ENCODE peak calls at places on chromosomes 6 and 20, in six cellular contexts. I is SK-N-SH, N is PC-3, Y is MM.1S, H is Karpas-422, B is GM23248. X is an unnamed sample. For H3K9me2, the result is how much of the 10 kb centered on the place peaks cover.

GRCh38 chr20:33812673-33813462 is 1.7 kb downstream of the CHMP4B start:
- DNase-seq in I (peak), N (peak), Y (peak), H (peak), B (peak), X (no peak)

GRCh38 chr6:130306377-130306776 is 59.4 kb upstream of the TMEM200A start:
- DNase-seq in I (no peak), N (peak), Y (peak), H (no peak), B (no peak), X (no peak)

GRCh38 chr20:37651932-37652331 is 41.9 kb upstream of the CTNNBL1 start:
- DNase-seq in I (peak), N (peak), Y (peak), H (peak), B (no peak), X (peak)

GRCh38 chr6:29564875-29565274 is 5.3 kb upstream of the UBD start:
- DNase-seq in I (no peak), N (no peak), Y (no peak), H (peak), B (no peak), X (no peak)

GRCh38 chr20:23637282-23638221 is at the start of gene CST3:
- DNase-seq in I (peak), N (peak), Y (peak), H (no peak), B (peak), X (peak)

GRCh38 chr20:14861028-14861699 is 523.8 kb upstream of the FLRT3 start:
- DNase-seq in I (no peak), N (no peak), Y (no peak), H (no peak), B (no peak), X (no peak)

GRCh38 chr20:5870462-5871021 is 79.8 kb downstream of the TRMT6 start:
- DNase-seq in I (no peak), N (no peak), Y (no peak), H (no peak), B (no peak), X (no peak)

GRCh38 chr6:148064406-148065134 is 278.1 kb upstream of the SASH1 start:
- DNase-seq in I (no peak), N (peak), Y (no peak), H (no peak), B (peak), X (no peak)

GRCh38 chr20:14523090-14523489 is 185.7 kb upstream of the FLRT3 start:
- DNase-seq in I (no peak), N (peak), Y (no peak), H (no peak), B (peak), X (no peak)

GRCh38 chr6:165456327-165456726 is 146.9 kb upstream of the C6orf118 start:
- DNase-seq in I (no peak), N (no peak), Y (no peak), H (no peak), B (no peak), X (no peak)

GRCh38 chr20:45470262-45470931 is 844 bp downstream of the WFDC2 start:
- DNase-seq in I (peak), N (no peak), Y (peak), H (no peak), B (peak), X (no peak)

GRCh38 chr20:21090738-21091120 is 15.4 kb downstream of the LINC00237 start:
- DNase-seq in I (no peak), N (no peak), Y (no peak), H (no peak), B (no peak), X (no peak)

GRCh38 chr6:129683606-129684322 is 26.2 kb downstream of the ARHGAP18 start:
- DNase-seq in I (peak), N (peak), Y (peak), H (peak), B (peak), X (peak)

GRCh38 chr6:83113258-83113657 is 45.8 kb downstream of the DOP1A start:
- DNase-seq in I (no peak), N (no peak), Y (no peak), H (no peak), B (no peak), X (no peak)

GRCh38 chr20:8060977-8061376 is 41.4 kb upstream of the TMX4 start:
- DNase-seq in I (no peak), N (no peak), Y (no peak), H (no peak), B (no peak), X (no peak)

GRCh38 chr6:12102350-12102749 is 90.2 kb downstream of the HIVEP1 start:
- DNase-seq in I (no peak), N (no peak), Y (no peak), H (no peak), B (no peak), X (no peak)

GRCh38 chr6:33172307-33173227 is 19.7 kb downstream of the COL11A2 start:
- DNase-seq in I (no peak), N (peak), Y (no peak), H (peak), B (peak), X (peak)

GRCh38 chr6:144767066-144767465 is 481.9 kb downstream of the UTRN start:
- DNase-seq in I (no peak), N (no peak), Y (no peak), H (no peak), B (no peak), X (no peak)

GRCh38 chr6:109342564-109342963 is 39.7 kb downstream of the CD164 start:
- DNase-seq in I (no peak), N (peak), Y (no peak), H (no peak), B (peak), X (no peak)

GRCh38 chr20:37956099-37956498 is 53.2 kb downstream of the VSTM2L start:
- DNase-seq in I (no peak), N (peak), Y (no peak), H (peak), B (no peak), X (no peak)

GRCh38 chr20:41462372-41463161 is 95.9 kb upstream of the EMILIN3 start:
- DNase-seq in I (no peak), N (no peak), Y (peak), H (no peak), B (no peak), X (no peak)

GRCh38 chr6:117481926-117482239 is 591 bp upstream of the DCBLD1 start:
- DNase-seq in I (no peak), N (no peak), Y (peak), H (no peak), B (no peak), X (no peak)

GRCh38 chr6:118551673-118552063 is 3.6 kb downstream of the PLN start:
- DNase-seq in I (no peak), N (no peak), Y (no peak), H (peak), B (peak), X (no peak)

GRCh38 chr20:15339264-15339663 is 1001.9 kb upstream of the FLRT3 start:
- DNase-seq in I (no peak), N (peak), Y (no peak), H (no peak), B (no peak), X (no peak)

GRCh38 chr6:108677357-108677756 is 116.6 kb downstream of the FOXO3 start:
- DNase-seq in I (no peak), N (no peak), Y (no peak), H (no peak), B (no peak), X (no peak)

GRCh38 chr6:100678027-100678426 is 203.1 kb downstream of the ASCC3 start:
- DNase-seq in I (no peak), N (no peak), Y (no peak), H (peak), B (peak), X (no peak)

GRCh38 chr6:30061766-30062458 is 847 bp downstream of the POLR1H start:
- DNase-seq in I (peak), N (peak), Y (no peak), H (no peak), B (peak), X (no peak)

GRCh38 chr6:30826961-30827342 is 57.4 kb upstream of the DDR1 start:
- DNase-seq in I (no peak), N (peak), Y (no peak), H (no peak), B (peak), X (no peak)

GRCh38 chr20:25324412-25324811 is 66.2 kb downstream of the ABHD12 start:
- DNase-seq in I (no peak), N (no peak), Y (no peak), H (peak), B (no peak), X (no peak)

GRCh38 chr20:8244637-8245036 is 112.6 kb downstream of the PLCB1 start:
- DNase-seq in I (no peak), N (no peak), Y (no peak), H (no peak), B (peak), X (no peak)

GRCh38 chr6:100116409-100117194 is 122.6 kb upstream of the MCHR2 start:
- DNase-seq in I (peak), N (peak), Y (peak), H (peak), B (peak), X (peak)

DNA sequence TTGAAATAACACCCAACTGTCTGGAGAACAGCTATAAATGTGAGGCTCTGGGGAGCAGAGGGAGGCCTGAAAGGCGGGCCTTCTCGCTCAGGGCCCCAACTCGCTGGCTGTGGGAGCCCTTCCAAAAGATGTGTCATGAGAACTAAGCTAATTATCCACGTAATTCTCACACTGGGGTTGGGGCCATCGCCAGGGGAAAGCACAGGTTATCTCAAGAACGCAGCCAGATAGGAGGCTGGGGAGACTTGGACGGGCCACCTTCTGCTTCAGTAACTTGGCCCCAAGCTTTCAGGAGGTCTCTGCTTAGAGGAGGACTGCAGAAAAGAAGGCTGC is 1.6 kb downstream of the PXDC1 start:
- DNase-seq in I (no peak), N (peak), Y (no peak), H (no peak), B (peak), X (no peak)
- H3K9ac ChIP-seq in I (peak), N (peak), Y (no peak), H (no peak), B (peak), X (peak)

GRCh38 chr6:44507014-44507413 is 119.5 kb downstream of the CDC5L start:
- DNase-seq in I (no peak), N (no peak), Y (no peak), H (no peak), B (no peak), X (no peak)

GRCh38 chr6:44504321-44504761 is 116.8 kb downstream of the CDC5L start:
- DNase-seq in I (no peak), N (no peak), Y (no peak), H (no peak), B (no peak), X (no peak)

GRCh38 chr6:44505751-44506150 is 118.2 kb downstream of the CDC5L start:
- DNase-seq in I (no peak), N (no peak), Y (no peak), H (no peak), B (no peak), X (no peak)

GRCh38 chr6:44500074-44500473 is 112.6 kb downstream of the CDC5L start:
- DNase-seq in I (no peak), N (no peak), Y (no peak), H (no peak), B (no peak), X (no peak)

DNA sequence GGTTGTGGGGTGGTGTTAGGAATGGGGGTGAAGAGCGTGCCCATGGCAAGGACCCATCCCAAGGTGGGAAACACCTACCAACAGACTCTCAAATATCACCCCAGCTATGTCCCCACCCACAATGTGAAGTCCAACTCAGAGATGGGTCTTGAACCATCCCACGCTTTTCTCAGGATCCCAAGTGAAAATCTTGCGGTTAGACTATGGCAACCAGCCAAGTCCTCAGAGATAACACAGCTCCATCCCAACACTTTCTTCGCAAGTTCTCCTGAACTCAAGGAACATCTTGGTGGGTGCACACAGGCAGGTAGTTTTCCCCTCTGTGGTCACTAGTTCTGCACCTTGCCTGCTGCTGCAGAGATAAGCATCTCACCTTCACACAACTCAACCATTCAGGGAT is 116.0 kb downstream of the CDC5L start:
- DNase-seq in I (no peak), N (no peak), Y (no peak), H (no peak), B (no peak), X (no peak)
- H3K9me2 ChIP-seq in I (under half), N (under half), Y (under half), H (under half), B (under half), X (under half)

GRCh38 chr6:133610271-133610840 is 278.6 kb upstream of the TCF21 start:
- DNase-seq in I (no peak), N (peak), Y (no peak), H (no peak), B (peak), X (no peak)

GRCh38 chr6:133606833-133607232 is 282.1 kb upstream of the TCF21 start:
- DNase-seq in I (no peak), N (no peak), Y (no peak), H (no peak), B (no peak), X (no peak)

GRCh38 chr6:133609404-133610270 is 279.3 kb upstream of the TCF21 start:
- DNase-seq in I (no peak), N (peak), Y (no peak), H (no peak), B (peak), X (peak)

GRCh38 chr6:133610974-133611373 is 277.9 kb upstream of the TCF21 start:
- DNase-seq in I (no peak), N (no peak), Y (no peak), H (no peak), B (no peak), X (no peak)

GRCh38 chr6:133608620-133609019 is 280.3 kb upstream of the TCF21 start:
- DNase-seq in I (no peak), N (no peak), Y (no peak), H (no peak), B (no peak), X (no peak)
- H3K9ac ChIP-seq in I (no peak), N (peak), Y (no peak), H (no peak), B (no peak), X (no peak)

GRCh38 chr6:136945626-136946235 is 23.6 kb downstream of the SLC35D3 start:
- DNase-seq in I (no peak), N (no peak), Y (no peak), H (no peak), B (no peak), X (no peak)

GRCh38 chr6:136952714-136953260 is 30.7 kb downstream of the SLC35D3 start:
- DNase-seq in I (peak), N (no peak), Y (no peak), H (no peak), B (no peak), X (no peak)

GRCh38 chr6:136945072-136945471 is 23.0 kb downstream of the SLC35D3 start:
- DNase-seq in I (no peak), N (no peak), Y (no peak), H (no peak), B (no peak), X (no peak)

GRCh38 chr6:136950436-136950835 is 28.3 kb downstream of the SLC35D3 start:
- DNase-seq in I (no peak), N (no peak), Y (no peak), H (no peak), B (peak), X (no peak)

DNA sequence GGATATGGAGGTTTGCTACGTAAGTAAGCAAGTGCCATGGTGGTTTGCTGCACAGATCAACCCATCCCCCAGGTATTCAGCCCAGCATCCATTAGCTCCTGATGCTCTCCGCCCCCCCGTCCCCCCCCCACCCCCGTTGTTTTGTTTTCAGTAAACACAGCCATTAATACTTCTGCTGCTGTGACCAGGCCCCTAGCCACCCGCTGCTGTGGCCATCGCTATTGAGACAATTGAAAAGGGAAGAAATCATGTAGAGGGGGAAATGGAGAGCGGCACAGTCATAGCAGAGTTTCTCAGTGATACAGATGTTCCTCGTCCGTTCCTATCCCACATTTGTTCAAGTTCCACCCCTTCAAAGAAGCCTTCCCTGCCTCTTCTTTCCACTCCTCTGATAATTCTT is 24.9 kb downstream of the SLC35D3 start:
- DNase-seq in I (no peak), N (no peak), Y (no peak), H (no peak), B (no peak), X (no peak)
- H3K9me2 ChIP-seq in I (under half), N (under half), Y (under half), H (under half), B (under half), X (under half)

DNA sequence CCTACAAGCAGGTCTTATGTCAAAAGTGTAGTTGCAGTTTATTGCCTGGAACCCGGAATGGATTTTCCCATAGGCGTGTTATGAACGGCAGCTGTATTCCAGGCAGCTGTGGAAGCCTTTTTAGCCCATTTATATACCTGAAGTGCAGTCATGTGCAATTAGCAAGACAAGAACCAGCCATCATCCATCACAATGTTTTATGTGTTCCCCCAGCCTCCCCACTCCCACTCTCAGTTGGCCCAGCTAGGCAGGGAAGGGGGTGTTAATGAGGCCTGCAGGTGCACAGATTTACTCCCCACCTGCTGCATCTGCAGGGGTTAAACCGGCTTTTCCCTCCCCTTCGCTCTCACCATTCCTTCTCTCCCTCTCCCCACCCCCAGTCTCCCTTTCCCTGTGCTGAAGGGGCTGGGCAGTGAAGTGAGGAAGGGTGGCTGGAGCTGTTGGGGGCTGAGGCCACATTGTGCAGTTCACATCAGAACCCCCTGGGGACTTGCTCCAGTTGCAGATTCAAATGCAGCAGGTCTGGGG is 149.8 kb upstream of the AKAP12 start:
- DNase-seq in I (no peak), N (no peak), Y (no peak), H (no peak), B (no peak), X (no peak)
- H3K9ac ChIP-seq in I (no peak), N (no peak), Y (no peak), H (no peak), B (no peak), X (no peak)

GRCh38 chr20:47680804-47681529 is 104.3 kb downstream of the SULF2 start:
- DNase-seq in I (no peak), N (peak), Y (no peak), H (no peak), B (no peak), X (no peak)

GRCh38 chr20:47679462-47679861 is 105.8 kb downstream of the SULF2 start:
- DNase-seq in I (no peak), N (no peak), Y (no peak), H (no peak), B (no peak), X (no peak)

GRCh38 chr20:47681977-47682812 is 103.1 kb downstream of the SULF2 start:
- DNase-seq in I (no peak), N (no peak), Y (no peak), H (no peak), B (peak), X (no peak)

GRCh38 chr20:47684306-47685080 is 100.8 kb downstream of the SULF2 start:
- DNase-seq in I (no peak), N (no peak), Y (no peak), H (no peak), B (no peak), X (no peak)

DNA sequence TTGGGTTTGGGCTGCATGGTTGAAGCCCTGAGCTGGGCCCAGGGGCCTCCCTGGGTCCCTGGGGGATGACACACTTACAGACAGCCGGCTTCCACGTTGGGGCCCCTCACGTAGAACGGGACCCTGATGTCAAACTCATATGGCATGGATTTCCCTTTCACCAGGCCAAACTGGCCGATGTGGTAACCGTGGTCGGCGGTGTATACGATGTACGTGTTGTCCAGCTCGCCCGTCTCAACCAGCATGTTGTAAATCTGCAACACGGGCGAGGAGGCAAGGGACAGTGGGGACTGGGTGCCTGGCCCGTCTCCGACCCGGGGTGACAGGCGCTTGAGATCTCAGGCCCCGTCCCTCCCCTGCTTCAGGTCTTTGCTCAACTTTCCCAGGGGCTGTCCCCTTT is 102.4 kb downstream of the SULF2 start:
- DNase-seq in I (no peak), N (no peak), Y (no peak), H (no peak), B (no peak), X (no peak)
- H3K9me2 ChIP-seq in I (under half), N (under half), Y (under half), H (under half), B (under half), X (under half)

DNA sequence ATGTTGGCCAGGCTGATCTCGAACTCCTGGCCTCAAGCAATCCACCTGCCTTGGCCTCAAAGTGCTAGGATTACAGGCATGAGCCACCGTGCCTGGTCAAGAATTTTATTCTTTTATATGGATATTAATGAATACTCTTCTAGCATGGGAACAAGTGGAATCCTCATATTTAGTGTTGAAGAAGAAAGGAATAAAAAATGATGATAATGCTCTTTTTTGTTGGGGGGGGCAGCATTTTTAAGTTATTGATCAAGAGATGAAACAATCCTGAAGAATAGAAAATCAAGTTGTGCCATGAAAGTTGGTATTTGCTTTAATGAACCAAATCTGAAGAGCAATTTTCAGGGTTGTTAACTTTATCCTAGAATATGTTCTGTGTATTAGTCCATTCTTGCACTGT is 6.7 kb upstream of the DNAAF9 start:
- DNase-seq in I (no peak), N (no peak), Y (no peak), H (no peak), B (no peak), X (no peak)
- H3K9ac ChIP-seq in I (no peak), N (no peak), Y (no peak), H (no peak), B (no peak), X (no peak)

GRCh38 chr6:85771455-85771854 is 128.8 kb upstream of the SYNCRIP start:
- DNase-seq in I (no peak), N (no peak), Y (no peak), H (peak), B (no peak), X (no peak)
- H3K9me2 ChIP-seq in I (under half), N (under half), Y (under half), H (under half), B (under half), X (under half)

GRCh38 chr6:111591901-111592461 is 13.7 kb downstream of the TRAF3IP2 start:
- DNase-seq in I (peak), N (peak), Y (no peak), H (no peak), B (peak), X (no peak)
- H3K9ac ChIP-seq in I (peak), N (peak), Y (no peak), H (no peak), B (peak), X (peak)